ENCODE peak calls at places on chromosomes 2 and 18, in eight cellular contexts. L is left ventricle myocardium inferior, O is SK-N-SH, Q is sigmoid colon, F is heart left ventricle, P is cardiac muscle cell, E is neural progenitor cell, C is psoas muscle. G is an unnamed sample.

GRCh38 chr2:179340678-179341077 is 76.0 kb upstream of the SESTD1 start:
- DNase-seq in L (no peak), O (no peak), Q (no peak), F (no peak), P (peak; percentile 75), E (peak; percentile 36), C (no peak), G (no peak)

GRCh38 chr2:225493420-225494099 is 94.0 kb downstream of the NYAP2 start:
- DNase-seq in L (no peak), O (no peak), Q (no peak), F (no peak), P (no peak), E (no peak), C (no peak), G (no peak)

GRCh38 chr2:210496512-210496911 is 20.0 kb upstream of the LANCL1 start:
- DNase-seq in L (no peak), O (no peak), Q (no peak), F (no peak), P (no peak), E (no peak), C (no peak), G (no peak)

GRCh38 chr2:130759906-130760753 is 4.8 kb downstream of the AMER3 start:
- DNase-seq in L (no peak), O (peak; percentile 54), Q (no peak), F (no peak), P (peak; percentile 44), E (no peak), C (no peak), G (no peak)

GRCh38 chr2:23620841-23621341 is 235.9 kb downstream of the KLHL29 start:
- DNase-seq in L (peak; percentile 47), O (peak; percentile 80), Q (peak; percentile 87), F (peak; percentile 53), P (peak; percentile 77), E (no peak), C (no peak), G (no peak)

GRCh38 chr2:133718688-133719201 is 150.5 kb upstream of the NCKAP5 start:
- DNase-seq in L (peak; percentile 53), O (peak; percentile 8), Q (no peak), F (peak; percentile 78), P (peak; percentile 54), E (no peak), C (no peak), G (no peak)

GRCh38 chr18:59748628-59749360 is 51.6 kb upstream of the CCBE1 start:
- DNase-seq in L (no peak), O (no peak), Q (no peak), F (no peak), P (peak; percentile 68), E (no peak), C (no peak), G (no peak)

GRCh38 chr2:152093464-152093863 is 5.4 kb downstream of the CACNB4 start:
- DNase-seq in L (no peak), O (no peak), Q (no peak), F (no peak), P (peak; percentile 4), E (no peak), C (no peak), G (no peak)

GRCh38 chr2:48104418-48104817 is 198.1 kb upstream of the FBXO11 start:
- DNase-seq in L (no peak), O (no peak), Q (no peak), F (no peak), P (no peak), E (no peak), C (no peak), G (no peak)
- H3K36me3 ChIP-seq in L (no peaks in the 10 kb centered on the region), O (no peaks in the 10 kb centered on the region), Q (no peaks in the 10 kb centered on the region), F (no peaks in the 10 kb centered on the region), P (no peaks in the 10 kb centered on the region), E (no peaks in the 10 kb centered on the region), C (no peaks in the 10 kb centered on the region), G (no peaks in the 10 kb centered on the region)

GRCh38 chr2:144147356-144147755 is 372.6 kb downstream of the ZEB2 start:
- DNase-seq in L (no peak), O (no peak), Q (no peak), F (no peak), P (no peak), E (no peak), C (no peak), G (no peak)

GRCh38 chr2:144137705-144138428 is 382.1 kb downstream of the ZEB2 start:
- DNase-seq in L (no peak), O (no peak), Q (no peak), F (no peak), P (no peak), E (peak; percentile 13), C (no peak), G (no peak)

GRCh38 chr2:144140896-144141295 is 379.0 kb downstream of the ZEB2 start:
- DNase-seq in L (no peak), O (no peak), Q (no peak), F (no peak), P (peak; percentile 31), E (no peak), C (no peak), G (no peak)

GRCh38 chr2:144143294-144144092 is 376.4 kb downstream of the ZEB2 start:
- DNase-seq in L (no peak), O (no peak), Q (no peak), F (no peak), P (no peak), E (no peak), C (no peak), G (no peak)
- H3K4me3 ChIP-seq in L (no peak overlapping the region), O (no peak overlapping the region), Q (no peak overlapping the region), F (no peak overlapping the region), P (no peak overlapping the region), E (no peak overlapping the region), C (no peak overlapping the region), G (no peak overlapping the region)

GRCh38 chr2:38737925-38738324 is 13.2 kb downstream of the SRSF7 start:
- DNase-seq in L (no peak), O (no peak), Q (no peak), F (no peak), P (no peak), E (no peak), C (no peak), G (peak; percentile 51)

GRCh38 chr2:38740851-38741541 is 10.2 kb downstream of the SRSF7 start:
- DNase-seq in L (no peak), O (peak; percentile 50), Q (no peak), F (no peak), P (peak; percentile 72), E (peak; percentile 48), C (peak; percentile 32), G (peak; percentile 77)

GRCh38 chr2:38742797-38743559 is 8.2 kb downstream of the SRSF7 start:
- DNase-seq in L (no peak), O (no peak), Q (no peak), F (no peak), P (no peak), E (no peak), C (no peak), G (no peak)

GRCh38 chr2:38741542-38741852 is 9.7 kb downstream of the SRSF7 start:
- DNase-seq in L (no peak), O (no peak), Q (no peak), F (no peak), P (no peak), E (no peak), C (no peak), G (no peak)

GRCh38 chr2:38739524-38739923 is 11.6 kb downstream of the SRSF7 start:
- DNase-seq in L (no peak), O (no peak), Q (no peak), F (no peak), P (no peak), E (no peak), C (no peak), G (no peak)
- H3K36me3 ChIP-seq in L (peaks cover 52% of the 10 kb centered on the region), O (peaks cover 40% of the 10 kb centered on the region), Q (peaks cover 6% of the 10 kb centered on the region), F (peaks cover 50% of the 10 kb centered on the region), P (peaks cover 8% of the 10 kb centered on the region), E (peaks cover 22% of the 10 kb centered on the region), C (peaks cover 84% of the 10 kb centered on the region), G (peaks cover 3% of the 10 kb centered on the region)

GRCh38 chr2:166628478-166629136 is 134.6 kb upstream of the SCN7A start:
- DNase-seq in L (no peak), O (no peak), Q (no peak), F (no peak), P (no peak), E (no peak), C (no peak), G (no peak)
- H3K4me3 ChIP-seq in L (no peak overlapping the region), O (no peak overlapping the region), Q (no peak overlapping the region), F (no peak overlapping the region), P (no peak overlapping the region), E (no peak overlapping the region), C (no peak overlapping the region), G (no peak overlapping the region)

GRCh38 chr2:217832987-217833386 is 169.8 kb downstream of the TNS1 start:
- DNase-seq in L (no peak), O (no peak), Q (no peak), F (no peak), P (no peak), E (no peak), C (no peak), G (no peak)
- H3K36me3 ChIP-seq in L (peaks cover 81% of the 10 kb centered on the region), O (peaks cover 58% of the 10 kb centered on the region), Q (peaks cover 78% of the 10 kb centered on the region), F (peaks cover 83% of the 10 kb centered on the region), P (no peaks in the 10 kb centered on the region), E (no peaks in the 10 kb centered on the region), C (peaks cover 87% of the 10 kb centered on the region), G (peaks cover 33% of the 10 kb centered on the region)

DNA sequence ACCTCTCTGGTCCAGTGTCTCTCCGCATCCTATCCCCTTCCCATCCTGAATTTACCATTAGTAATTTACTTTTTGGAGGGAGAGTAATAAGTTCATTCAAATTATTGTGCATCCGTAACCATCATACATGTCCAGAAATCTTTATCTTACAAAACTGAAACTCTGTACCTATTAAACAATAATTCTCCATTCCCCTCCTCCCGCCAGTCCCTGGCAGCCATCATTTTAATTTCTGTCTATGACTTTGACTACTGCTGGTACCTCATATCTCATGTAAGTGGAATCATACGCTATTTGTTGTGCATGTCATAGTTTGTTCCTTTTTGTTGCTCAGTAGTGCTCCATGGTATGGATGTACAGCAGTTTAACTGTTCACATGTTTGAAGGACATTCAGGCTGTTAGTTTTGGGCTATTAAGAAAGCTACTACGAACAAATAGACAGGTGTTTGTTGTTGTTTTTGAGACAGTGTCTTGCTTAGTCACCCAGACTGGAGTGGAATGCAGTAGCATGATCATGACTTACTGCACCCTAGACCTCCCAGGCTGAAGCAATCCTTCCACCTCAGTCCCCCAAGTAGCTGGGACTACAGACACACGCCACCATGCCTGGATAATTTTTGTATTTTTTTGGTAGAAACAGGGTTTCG is 2.0 kb downstream of the LIMS1 start:
- DNase-seq in L (no peak), O (no peak), Q (no peak), F (no peak), P (peak; percentile 41), E (no peak), C (no peak), G (no peak)
- H3K4me3 ChIP-seq in L (peak overlapping the region; percentile 77), O (peak overlapping the region; percentile 98), Q (no peak overlapping the region), F (no peak overlapping the region), P (peak overlapping the region; percentile 81), E (peak overlapping the region; percentile 68), C (peak overlapping the region; percentile 82), G (no peak overlapping the region)

G was measured in aorta.